ENCODE peak calls at places on chromosomes 5 and 9, in four cellular contexts. S is thoracic aorta; H is A673; X is CD4-positive, CD25-positive, alpha-beta regulatory T cell. L is an unnamed sample. For H3K27me3, the result is how much of the 10 kb centered on the place peaks cover.

GRCh38 chr5:42423285-42424152 is at the start of gene GHR:
- DNase-seq in H (peak), S (peak), X (no peak), L (no peak)

GRCh38 chr9:119834064-119834620 is 464.9 kb upstream of the BRINP1 start:
- DNase-seq in X (no peak), S (no peak), H (no peak), L (no peak)

GRCh38 chr9:112366591-112366990 is 13.3 kb upstream of the HSDL2 start:
- DNase-seq in X (no peak), H (no peak), S (no peak), L (no peak)

GRCh38 chr9:93636667-93637066 is 60.3 kb downstream of the PHF2 start:
- DNase-seq in S (no peak), H (no peak), X (no peak), L (no peak)

GRCh38 chr5:177429248-177430045 is 3.0 kb downstream of the GRK6 start:
- DNase-seq in S (no peak), X (peak), H (no peak), L (peak)

GRCh38 chr5:63686938-63687337 is 275.3 kb downstream of the HTR1A start:
- DNase-seq in H (no peak), S (no peak), X (no peak), L (no peak)

GRCh38 chr5:72523960-72524582 is 16.9 kb upstream of the ZNF366 start:
- DNase-seq in X (no peak), H (peak), S (no peak), L (no peak)

GRCh38 chr9:108475813-108476212 is 380.0 kb downstream of the ACTL7B start:
- DNase-seq in X (no peak), H (no peak), S (no peak), L (no peak)

GRCh38 chr5:40333459-40334241 is 346.1 kb upstream of the PTGER4 start:
- DNase-seq in H (peak), X (no peak), S (no peak), L (no peak)

GRCh38 chr5:399296-400281 is 43.4 kb upstream of the EXOC3 start:
- DNase-seq in H (peak), X (no peak), S (peak), L (no peak)

GRCh38 chr9:84514421-84514820 is 155.1 kb upstream of the NTRK2 start:
- DNase-seq in H (no peak), X (no peak), S (no peak), L (no peak)

GRCh38 chr5:150070821-150071220 is 15.5 kb downstream of the CSF1R start:
- DNase-seq in H (no peak), X (no peak), S (no peak), L (no peak)

GRCh38 chr5:38381361-38381760 is 123.0 kb downstream of the EGFLAM start:
- DNase-seq in X (no peak), H (no peak), S (no peak), L (no peak)

GRCh38 chr5:133113331-133114061 is 61.7 kb downstream of the HSPA4 start:
- DNase-seq in S (no peak), H (no peak), X (no peak), L (no peak)

GRCh38 chr5:85278193-85278592 is 893.5 kb upstream of the EDIL3 start:
- DNase-seq in X (no peak), H (no peak), S (no peak), L (no peak)

GRCh38 chr5:72472031-72472430 is 35.2 kb downstream of the ZNF366 start:
- DNase-seq in H (no peak), S (no peak), X (no peak), L (no peak)

GRCh38 chr5:87127956-87128687 is 139.6 kb upstream of the RASA1 start:
- DNase-seq in X (no peak), S (no peak), H (no peak), L (no peak)

GRCh38 chr5:36416605-36417004 is 114.9 kb upstream of the RANBP3L start:
- DNase-seq in X (no peak), H (no peak), S (no peak), L (no peak)

GRCh38 chr5:176415240-176416122 is 858 bp downstream of the CLTB start:
- DNase-seq in H (peak), X (peak), S (no peak), L (no peak)

GRCh38 chr9:81826541-81826906 is 101.7 kb upstream of the SPATA31D4 start:
- DNase-seq in H (peak), S (no peak), X (no peak), L (no peak)

GRCh38 chr9:88460583-88461332 is 72.5 kb downstream of the SPIN1 start:
- DNase-seq in X (no peak), S (no peak), H (peak), L (no peak)

GRCh38 chr5:90932052-90932699 is 373.6 kb downstream of the ADGRV1 start:
- DNase-seq in S (peak), X (peak), H (peak), L (peak)

GRCh38 chr5:55823151-55823796 is 27.9 kb upstream of the IL31RA start:
- DNase-seq in S (no peak), H (no peak), X (no peak), L (no peak)

GRCh38 chr9:125932012-125932411 is 184.8 kb downstream of the PBX3 start:
- DNase-seq in H (peak), S (peak), X (no peak), L (no peak)

GRCh38 chr5:760363-761205 is 23.9 kb downstream of the ZDHHC11B start:
- DNase-seq in X (no peak), H (no peak), S (no peak), L (no peak)

DNA sequence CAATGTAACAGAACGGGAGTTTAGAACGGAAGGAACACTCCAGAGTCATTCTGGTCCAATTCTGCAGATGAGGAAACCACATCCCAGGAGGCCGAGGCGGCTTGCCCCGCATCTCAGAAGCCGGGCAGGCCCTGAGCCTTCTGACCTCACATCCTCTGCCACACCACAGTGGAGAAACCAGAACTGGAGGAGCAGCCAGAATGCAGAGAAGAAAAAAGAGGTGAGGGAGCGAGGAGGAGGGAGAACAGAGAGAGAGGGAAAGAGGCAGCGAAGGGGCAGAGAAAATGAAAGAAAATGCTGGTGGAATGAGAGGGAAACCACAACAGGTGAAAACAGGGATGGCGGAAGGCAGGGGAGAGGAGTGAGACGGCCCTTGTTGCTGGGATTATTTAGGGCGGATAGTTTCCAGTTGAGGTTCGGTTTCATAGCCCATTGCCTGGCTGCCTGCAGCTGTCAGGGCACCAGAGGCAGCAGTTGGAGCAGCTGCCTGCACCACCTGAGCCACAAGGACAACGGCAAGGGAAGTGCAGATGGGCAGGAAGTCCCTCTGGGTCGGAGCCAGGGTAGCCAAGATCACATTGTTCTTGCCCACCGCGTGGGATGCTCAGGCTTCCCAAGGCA is at the start of gene HMHB1:
- DNase-seq in H (no peak), S (no peak), X (no peak), L (no peak)
- H3K4me3 ChIP-seq in H (no peak), S (no peak), X (no peak), L (no peak)

DNA sequence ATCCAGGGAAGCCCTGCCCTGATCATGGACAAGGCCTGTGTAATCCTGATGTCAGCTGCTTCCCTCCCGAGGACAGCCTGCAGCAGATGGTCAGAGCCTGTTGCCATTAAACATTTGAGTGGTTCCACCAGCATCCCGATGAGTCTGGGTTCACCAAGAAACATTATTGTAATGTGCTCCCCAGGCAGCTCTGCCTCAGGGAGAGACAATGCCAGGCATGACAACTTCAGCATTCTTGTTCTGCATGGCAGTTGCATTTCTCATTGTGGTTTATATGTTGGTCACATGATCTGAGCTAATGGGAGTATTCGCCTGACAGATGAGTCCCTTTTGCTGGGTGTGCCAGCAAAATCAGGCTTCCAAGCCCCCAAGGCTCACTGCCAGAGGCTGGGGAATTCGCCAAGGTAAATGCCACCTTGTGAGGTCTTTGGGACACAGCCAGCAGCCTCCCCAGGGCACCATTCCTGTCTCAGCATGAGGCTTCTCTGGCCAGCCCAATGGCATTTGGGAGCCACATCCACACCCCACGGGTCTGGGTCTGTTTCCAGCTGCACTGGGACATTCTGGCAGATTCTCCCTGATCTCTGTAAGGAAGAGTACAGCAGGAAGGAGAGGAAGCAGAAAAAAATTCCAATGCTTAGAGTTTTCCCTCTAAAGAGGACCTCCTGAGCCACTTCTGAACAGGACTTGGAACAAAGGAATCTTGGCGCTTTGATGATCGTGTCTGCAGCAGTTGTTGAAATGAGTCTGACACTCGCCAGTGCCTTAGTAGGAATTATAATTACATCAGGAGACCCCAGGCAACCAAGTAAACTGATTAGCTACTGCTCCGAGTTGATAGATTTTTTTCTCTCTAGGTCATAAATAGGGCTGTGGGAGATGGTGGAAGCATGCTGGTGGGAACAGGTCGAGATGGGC is 18.6 kb downstream of the KCNIP1 start:
- DNase-seq in S (no peak), X (no peak), H (peak), L (no peak)
- H3K27me3 ChIP-seq in S (under half), X (under half), H (under half), L (under half)

GRCh38 chr5:31193591-31194457 is at the start of gene CDH6:
- DNase-seq in H (peak), X (no peak), S (no peak), L (no peak)
- H3K4me3 ChIP-seq in H (peak), X (no peak), S (peak), L (no peak)

GRCh38 chr5:93574939-93575241 is 6.1 kb downstream of the NR2F1-AS1 start:
- DNase-seq in X (no peak), H (no peak), S (no peak), L (no peak)
- H3K27me3 ChIP-seq in X (half or more), H (under half), S (under half), L (half or more)